ENCODE peak calls at places on chromosomes 16 and 17, in five cellular contexts. Z is B cell, C is HFF-Myc, J is tibial artery, O is glutamatergic neuron. M is an unnamed sample.

GRCh38 chr17:45935197-45935709 is 40.9 kb downstream of the MAPT start:
- DNase-seq in Z (no peak), C (no peak), J (no peak), O (no peak), M (no peak)

GRCh38 chr16:75025766-75026165 is 26.9 kb downstream of the ZNRF1 start:
- DNase-seq in Z (no peak), C (no peak), J (no peak), O (no peak), M (no peak)

GRCh38 chr17:49676276-49676868 is 1.5 kb downstream of the SPOP start:
- DNase-seq in Z (peak), C (no peak), J (no peak), O (no peak), M (no peak)

GRCh38 chr16:50605733-50606430 is 57.7 kb downstream of the NKD1 start:
- DNase-seq in Z (no peak), C (no peak), J (no peak), O (no peak), M (no peak)

GRCh38 chr16:29784901-29785500 is 5.5 kb upstream of the KIF22 start:
- DNase-seq in Z (peak), C (no peak), J (peak), O (peak), M (peak)

GRCh38 chr16:88833086-88833485 is 21.4 kb upstream of the APRT start:
- DNase-seq in Z (no peak), C (no peak), J (no peak), O (no peak), M (no peak)

GRCh38 chr16:962901-963814 is 7.6 kb downstream of the LMF1 start:
- DNase-seq in Z (no peak), C (no peak), J (no peak), O (no peak), M (no peak)

GRCh38 chr17:2089021-2089422 is 34.1 kb downstream of the HIC1 start:
- DNase-seq in Z (no peak), C (no peak), J (no peak), O (no peak), M (no peak)

GRCh38 chr16:86507173-86508027 is 2.9 kb upstream of the FOXF1 start:
- DNase-seq in Z (no peak), C (no peak), J (no peak), O (peak), M (no peak)

GRCh38 chr17:68785565-68786486 is 169.4 kb downstream of the ABCA8 start:
- DNase-seq in Z (no peak), C (no peak), J (no peak), O (no peak), M (no peak)
- TF ChIP-seq CTCF in Z (no peak), C (peak), J (no peak), O (no peak), M (no peak)

DNA sequence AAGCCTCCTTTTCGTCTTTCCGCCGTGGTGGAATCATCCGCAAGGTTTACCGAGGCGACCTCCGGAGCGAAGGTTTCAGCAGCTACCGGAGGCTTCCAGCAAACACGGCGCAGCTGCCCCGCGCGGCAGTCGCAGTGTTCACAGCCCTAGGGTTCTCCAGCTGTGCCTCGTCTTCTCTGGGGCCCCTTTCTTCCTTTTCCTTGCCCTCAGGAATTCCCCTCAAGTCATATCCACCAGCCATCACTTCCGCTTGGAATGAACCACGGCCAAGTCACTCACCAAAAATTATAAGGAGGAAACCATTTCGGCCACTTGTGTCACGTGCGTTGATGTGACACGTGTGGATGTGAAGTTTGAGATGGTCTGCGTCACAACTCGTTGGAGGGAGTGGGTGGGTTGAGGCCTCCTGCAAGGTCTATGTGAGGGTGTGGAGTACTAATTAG is 636 bp upstream of the ERN1 start:
- DNase-seq in Z (no peak), C (no peak), J (peak), O (no peak), M (no peak)
- TF ChIP-seq CTCF in Z (no peak), C (no peak), J (no peak), O (no peak), M (no peak)

GRCh38 chr17:8986295-8986694 is 20.8 kb upstream of the PIK3R5 start:
- DNase-seq in Z (no peak), C (no peak), J (no peak), O (no peak), M (no peak)
- TF ChIP-seq CTCF in Z (peak), C (no peak), J (no peak), O (no peak), M (peak)

GRCh38 chr17:75856062-75856681 is 1.0 kb upstream of the WBP2 start:
- DNase-seq in Z (no peak), C (no peak), J (peak), O (no peak), M (no peak)
- TF ChIP-seq CTCF in Z (peak), C (no peak), J (no peak), O (no peak), M (no peak)

M was measured in natural killer cell.